ENCODE peak calls at places on chromosomes 3 and 15, in eight cellular contexts. E is GM20000, R is cardiac muscle cell, V is esophagus squamous epithelium, Z is breast epithelium, A is dorsolateral prefrontal cortex, S is retinal pigment epithelial cell, D is HFFc6. X is an unnamed sample.

GRCh38 chr3:141070727-141071357 is 19.7 kb downstream of the SPSB4 start:
- DNase-seq in E (no peak), R (no peak), V (no peak), Z (no peak), A (no peak), S (no peak), D (no peak), X (no peak)

GRCh38 chr3:33096103-33096868 is 660 bp downstream of the GLB1 start:
- DNase-seq in E (peak), R (peak), V (no peak), Z (no peak), A (no peak), S (no peak), D (peak), X (no peak)

GRCh38 chr3:72288955-72289707 is 504.2 kb upstream of the PROK2 start:
- DNase-seq in E (peak), R (peak), V (no peak), Z (peak), A (peak), S (peak), D (peak), X (no peak)

GRCh38 chr3:16609927-16610580 is 4.8 kb upstream of the DAZL start:
- DNase-seq in E (no peak), R (peak), V (no peak), Z (no peak), A (no peak), S (no peak), D (no peak), X (no peak)

GRCh38 chr3:134857356-134857755 is 62.3 kb downstream of the EPHB1 start:
- DNase-seq in E (no peak), R (no peak), V (no peak), Z (no peak), A (no peak), S (no peak), D (no peak), X (no peak)

GRCh38 chr3:61956236-61956635 is 394.9 kb downstream of the PTPRG start:
- DNase-seq in E (no peak), R (peak), V (no peak), Z (no peak), A (no peak), S (no peak), D (peak), X (no peak)

GRCh38 chr3:175980731-175981130 is 1121.6 kb downstream of the NAALADL2 start:
- DNase-seq in E (no peak), R (no peak), V (no peak), Z (no peak), A (no peak), S (no peak), D (no peak), X (no peak)

GRCh38 chr15:45448516-45448915 is 70.2 kb upstream of the GATM start:
- DNase-seq in E (no peak), R (no peak), V (no peak), Z (no peak), A (no peak), S (no peak), D (no peak), X (no peak)

GRCh38 chr15:99845009-99845408 is 111.8 kb upstream of the LYSMD4 start:
- DNase-seq in E (no peak), R (peak), V (no peak), Z (no peak), A (no peak), S (no peak), D (no peak), X (no peak)

GRCh38 chr15:27934782-27935181 is 164.3 kb downstream of the OCA2 start:
- DNase-seq in E (no peak), R (no peak), V (no peak), Z (no peak), A (no peak), S (no peak), D (no peak), X (no peak)

GRCh38 chr3:156790141-156790540 is 36.0 kb upstream of the LEKR1 start:
- DNase-seq in E (no peak), R (no peak), V (no peak), Z (no peak), A (no peak), S (no peak), D (no peak), X (no peak)

GRCh38 chr15:80697316-80697715 is 2.2 kb downstream of the ABHD17C start:
- DNase-seq in E (no peak), R (no peak), V (no peak), Z (no peak), A (no peak), S (no peak), D (no peak), X (no peak)

GRCh38 chr3:161915283-161915682 is 418.7 kb downstream of the OTOL1 start:
- DNase-seq in E (no peak), R (no peak), V (no peak), Z (no peak), A (no peak), S (no peak), D (no peak), X (no peak)

GRCh38 chr3:89234620-89235019 is 127.2 kb downstream of the EPHA3 start:
- DNase-seq in E (no peak), R (no peak), V (no peak), Z (no peak), A (no peak), S (no peak), D (no peak), X (no peak)

GRCh38 chr3:39038165-39038564 is 13.6 kb downstream of the SCN11A start:
- DNase-seq in E (no peak), R (peak), V (no peak), Z (no peak), A (no peak), S (no peak), D (peak), X (no peak)

GRCh38 chr15:39145146-39145545 is 435.7 kb upstream of the THBS1 start:
- DNase-seq in E (no peak), R (no peak), V (no peak), Z (no peak), A (no peak), S (no peak), D (no peak), X (no peak)

GRCh38 chr3:163671201-163671600 is 1407.1 kb downstream of the SI start:
- DNase-seq in E (no peak), R (no peak), V (no peak), Z (no peak), A (no peak), S (no peak), D (no peak), X (no peak)

GRCh38 chr15:49645937-49646336 is 25.1 kb downstream of the DTWD1 start:
- DNase-seq in E (no peak), R (peak), V (no peak), Z (no peak), A (no peak), S (peak), D (peak), X (no peak)

GRCh38 chr3:197295871-197296270 is 2.5 kb downstream of the DLG1 start:
- DNase-seq in E (no peak), R (no peak), V (no peak), Z (no peak), A (no peak), S (no peak), D (no peak), X (no peak)

GRCh38 chr3:180383332-180384020 is 218.5 kb upstream of the TTC14 start:
- DNase-seq in E (no peak), R (no peak), V (no peak), Z (no peak), A (no peak), S (no peak), D (peak), X (no peak)

DNA sequence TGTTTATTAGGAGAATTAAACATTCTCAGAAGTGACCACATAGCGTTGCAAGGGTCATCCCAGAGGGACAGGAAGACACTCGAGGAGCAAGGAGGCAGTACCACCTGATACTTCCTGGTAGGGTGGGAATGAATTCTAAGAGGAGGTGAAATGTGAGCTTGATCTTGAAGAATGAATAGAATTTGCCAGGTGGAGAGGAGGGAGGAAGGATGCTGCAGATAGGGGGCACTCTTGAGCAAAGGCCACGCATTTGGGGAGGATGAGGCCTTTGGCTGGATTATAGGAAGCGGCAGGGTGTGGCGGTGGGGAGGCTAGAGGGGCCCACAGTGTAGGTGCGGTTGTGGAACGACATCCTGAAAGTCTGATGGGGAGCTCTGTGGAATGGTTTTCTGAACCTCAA is 33.5 kb downstream of the CHCHD6 start:
- DNase-seq in E (no peak), R (no peak), V (no peak), Z (no peak), A (no peak), S (no peak), D (no peak), X (no peak)
- TF ChIP-seq CTCF in E (no peak), R (peak), V (no peak), Z (no peak), A (no peak), S (peak), D (peak), X (peak)

DNA sequence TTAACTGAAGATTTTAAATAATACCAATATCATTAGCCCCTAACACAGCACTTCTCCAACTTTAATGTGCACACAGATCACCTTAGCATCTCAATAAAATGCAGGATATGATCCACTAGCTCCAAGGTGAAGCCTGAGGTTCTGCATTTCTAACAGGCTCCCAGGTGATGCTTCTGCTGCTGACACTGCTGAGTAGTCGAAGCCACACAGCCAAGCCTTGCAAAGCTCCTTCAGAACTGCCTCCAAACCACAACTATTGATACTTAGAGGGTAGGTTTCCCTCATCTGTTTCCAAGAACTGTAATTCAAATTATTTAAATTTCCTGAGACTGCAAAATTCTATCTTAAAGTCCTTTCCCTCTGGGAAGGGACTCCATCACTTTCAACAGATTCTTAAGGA is 3.9 kb downstream of the RIOX2 start:
- DNase-seq in E (no peak), R (no peak), V (no peak), Z (no peak), A (no peak), S (no peak), D (no peak), X (no peak)
- TF ChIP-seq CTCF in E (no peak), R (no peak), V (no peak), Z (no peak), A (no peak), S (no peak), D (no peak), X (no peak)

GRCh38 chr15:90565866-90566265 is 36.1 kb downstream of the CRTC3 start:
- DNase-seq in E (no peak), R (no peak), V (no peak), Z (no peak), A (no peak), S (no peak), D (no peak), X (no peak)

GRCh38 chr15:90571063-90571541 is 41.4 kb downstream of the CRTC3 start:
- DNase-seq in E (no peak), R (no peak), V (no peak), Z (peak), A (peak), S (no peak), D (peak), X (no peak)

GRCh38 chr15:90572893-90573292 is 43.2 kb downstream of the CRTC3 start:
- DNase-seq in E (no peak), R (no peak), V (no peak), Z (no peak), A (no peak), S (no peak), D (no peak), X (no peak)

DNA sequence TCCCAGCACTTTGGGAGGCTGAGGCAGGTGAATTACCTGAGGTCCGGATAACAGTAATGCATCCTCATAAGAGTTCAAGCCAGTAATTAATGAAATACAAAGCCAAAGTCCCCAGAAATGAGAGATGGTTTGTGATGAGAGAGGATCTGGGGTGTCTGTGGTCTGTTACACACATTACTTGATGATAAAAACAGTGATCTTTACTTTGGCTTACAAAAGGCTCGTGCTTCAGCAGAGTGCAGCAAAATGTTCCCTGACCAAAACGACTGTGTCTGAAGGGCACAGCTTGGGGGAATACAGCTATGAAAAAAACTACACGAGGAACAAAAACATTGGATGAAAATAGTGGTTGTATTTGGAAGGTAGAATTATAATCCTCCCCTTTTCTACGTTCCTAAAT is 40.9 kb downstream of the CRTC3 start:
- DNase-seq in E (no peak), R (no peak), V (no peak), Z (no peak), A (no peak), S (no peak), D (no peak), X (no peak)
- TF ChIP-seq CTCF in E (no peak), R (no peak), V (no peak), Z (no peak), A (no peak), S (no peak), D (no peak), X (no peak)

DNA sequence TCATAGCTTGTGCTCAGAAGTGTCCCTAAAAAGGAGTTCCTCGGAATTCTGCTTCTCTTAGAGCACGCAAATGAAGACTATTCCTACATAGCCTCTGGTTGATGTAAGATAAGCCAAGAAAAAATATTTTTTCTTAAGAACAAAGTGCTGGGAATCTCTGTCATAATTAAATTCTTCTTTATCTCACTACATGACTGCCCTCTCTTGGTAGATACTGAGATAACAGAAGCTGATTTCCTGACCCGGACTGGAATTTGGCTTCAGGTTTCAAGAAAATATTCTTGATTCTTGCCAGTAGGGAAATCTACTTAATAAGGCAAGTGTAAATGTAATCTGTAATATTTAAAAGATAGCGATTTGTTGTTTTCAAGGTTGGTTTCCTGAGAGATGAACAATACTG is 31.3 kb upstream of the SETMAR start:
- DNase-seq in E (peak), R (peak), V (no peak), Z (no peak), A (no peak), S (peak), D (peak), X (no peak)
- TF ChIP-seq CTCF in E (peak), R (no peak), V (peak), Z (peak), A (peak), S (peak), D (peak), X (peak)

DNA sequence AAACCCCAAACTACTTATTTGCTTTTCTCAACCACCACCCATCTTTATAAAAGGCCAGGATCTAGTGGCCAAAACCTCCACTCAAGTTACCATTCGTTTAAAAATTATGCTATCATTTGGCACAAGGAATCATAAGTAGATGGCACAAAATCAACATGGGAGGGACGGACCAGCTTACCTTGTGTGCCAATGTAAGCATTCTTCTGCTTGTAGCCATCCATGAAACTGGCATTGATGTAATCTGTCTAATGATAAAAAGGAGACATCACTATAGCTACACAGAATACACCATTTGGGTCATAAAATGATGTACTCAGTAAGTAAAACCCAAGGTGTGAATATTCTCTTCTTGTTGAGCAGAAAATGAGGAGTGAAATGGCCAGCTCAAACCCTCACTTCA is 28.2 kb upstream of the SIN3A start:
- DNase-seq in E (no peak), R (no peak), V (no peak), Z (no peak), A (no peak), S (no peak), D (no peak), X (no peak)
- TF ChIP-seq CTCF in E (no peak), R (no peak), V (no peak), Z (no peak), A (no peak), S (no peak), D (no peak), X (no peak)

GRCh38 chr15:44427756-44428724 is 611 bp downstream of the CTDSPL2 start:
- DNase-seq in E (no peak), R (peak), V (no peak), Z (no peak), A (no peak), S (peak), D (no peak), X (no peak)
- TF ChIP-seq CTCF in E (no peak), R (no peak), V (no peak), Z (no peak), A (no peak), S (peak), D (peak), X (no peak)

DNA sequence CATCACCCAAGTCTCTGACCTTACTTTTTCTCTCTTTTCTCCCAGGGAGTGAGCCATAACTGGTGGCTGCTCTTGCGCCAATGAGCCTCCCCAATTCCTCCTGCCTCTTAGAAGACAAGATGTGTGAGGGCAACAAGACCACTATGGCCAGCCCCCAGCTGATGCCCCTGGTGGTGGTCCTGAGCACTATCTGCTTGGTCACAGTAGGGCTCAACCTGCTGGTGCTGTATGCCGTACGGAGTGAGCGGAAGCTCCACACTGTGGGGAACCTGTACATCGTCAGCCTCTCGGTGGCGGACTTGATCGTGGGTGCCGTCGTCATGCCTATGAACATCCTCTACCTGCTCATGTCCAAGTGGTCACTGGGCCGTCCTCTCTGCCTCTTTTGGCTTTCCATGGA is 13.2 kb upstream of the ATG7 start:
- DNase-seq in E (no peak), R (no peak), V (no peak), Z (no peak), A (no peak), S (no peak), D (no peak), X (no peak)
- TF ChIP-seq CTCF in E (no peak), R (no peak), V (no peak), Z (no peak), A (no peak), S (no peak), D (no peak), X (no peak)

GRCh38 chr3:172276103-172276502 is 172.2 kb downstream of the GHSR start:
- DNase-seq in E (peak), R (no peak), V (no peak), Z (no peak), A (no peak), S (no peak), D (no peak), X (no peak)
- TF ChIP-seq CTCF in E (no peak), R (no peak), V (no peak), Z (no peak), A (no peak), S (no peak), D (no peak), X (no peak)

DNA sequence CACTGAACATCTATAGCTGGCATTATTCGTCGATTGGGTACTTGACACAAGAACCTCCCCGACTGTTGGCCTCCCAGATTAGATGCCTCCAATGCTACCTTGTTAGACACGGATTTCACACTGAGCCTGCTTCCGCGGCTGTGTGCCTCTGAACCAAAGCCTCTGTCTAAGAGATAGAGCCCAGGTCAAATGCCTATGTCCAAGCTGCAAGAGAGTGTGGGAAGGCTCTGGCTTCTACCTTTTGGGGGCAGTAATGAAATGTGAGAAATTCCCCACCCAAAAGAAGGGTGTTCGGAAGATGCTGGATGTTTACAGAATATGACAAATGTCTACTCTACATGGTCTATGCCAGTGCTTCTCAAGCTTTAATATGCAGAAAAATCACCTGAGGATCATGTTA is 2.0 kb upstream of the RPUSD2 start:
- DNase-seq in E (peak), R (peak), V (no peak), Z (no peak), A (no peak), S (no peak), D (no peak), X (no peak)
- TF ChIP-seq CTCF in E (peak), R (peak), V (no peak), Z (no peak), A (no peak), S (peak), D (peak), X (no peak)

GRCh38 chr3:133274477-133274876 is 125.4 kb upstream of the BFSP2 start:
- DNase-seq in E (no peak), R (no peak), V (no peak), Z (no peak), A (no peak), S (no peak), D (no peak), X (no peak)
- TF ChIP-seq CTCF in E (no peak), R (no peak), V (no peak), Z (no peak), A (no peak), S (no peak), D (no peak), X (no peak)